ENCODE peak calls at places on chromosomes 4 and X, in nine cellular contexts. One of them, this sample, is unnamed.

GRCh38 chrX:119887721-119888425 is 7.8 kb upstream of the AKAP14 start:
- DNase-seq in aorta: peak
- DNase-seq in KBM-7: peak
- DNase-seq in neural progenitor cell: peak
- DNase-seq in nucleus accumbens: no peak
- DNase-seq in Calu3: peak
- DNase-seq in NAMALWA: peak
- DNase-seq in LoVo: peak
- DNase-seq in AG08395: peak
- DNase-seq in this sample: peak

GRCh38 chr4:173005912-173006633 is 162.5 kb upstream of the GALNT7 start:
- DNase-seq in aorta: no peak
- DNase-seq in KBM-7: no peak
- DNase-seq in neural progenitor cell: no peak
- DNase-seq in nucleus accumbens: no peak
- DNase-seq in Calu3: no peak
- DNase-seq in NAMALWA: no peak
- DNase-seq in LoVo: no peak
- DNase-seq in AG08395: no peak
- DNase-seq in this sample: no peak

GRCh38 chr4:151745727-151746231 is 15.0 kb downstream of the GATB start:
- DNase-seq in aorta: no peak
- DNase-seq in KBM-7: no peak
- DNase-seq in neural progenitor cell: no peak
- DNase-seq in nucleus accumbens: no peak
- DNase-seq in Calu3: no peak
- DNase-seq in NAMALWA: no peak
- DNase-seq in LoVo: no peak
- DNase-seq in AG08395: peak
- DNase-seq in this sample: no peak

GRCh38 chr4:2796261-2797187 is 3.6 kb downstream of the SH3BP2 start:
- DNase-seq in aorta: peak
- DNase-seq in KBM-7: no peak
- DNase-seq in neural progenitor cell: peak
- DNase-seq in nucleus accumbens: no peak
- DNase-seq in Calu3: peak
- DNase-seq in NAMALWA: no peak
- DNase-seq in LoVo: peak
- DNase-seq in AG08395: peak
- DNase-seq in this sample: peak

GRCh38 chrX:102154900-102155805 is 624 bp downstream of the BEX5 start:
- DNase-seq in aorta: peak
- DNase-seq in KBM-7: peak
- DNase-seq in neural progenitor cell: peak
- DNase-seq in nucleus accumbens: no peak
- DNase-seq in Calu3: peak
- DNase-seq in NAMALWA: no peak
- DNase-seq in LoVo: no peak
- DNase-seq in AG08395: no peak
- DNase-seq in this sample: peak

GRCh38 chrX:69137371-69137881 is 27.8 kb downstream of the PJA1 start:
- DNase-seq in aorta: peak
- DNase-seq in KBM-7: no peak
- DNase-seq in neural progenitor cell: peak
- DNase-seq in nucleus accumbens: no peak
- DNase-seq in Calu3: no peak
- DNase-seq in NAMALWA: no peak
- DNase-seq in LoVo: no peak
- DNase-seq in AG08395: peak
- DNase-seq in this sample: peak

GRCh38 chr4:110636231-110636676 is 13.4 kb upstream of the PITX2 start:
- DNase-seq in aorta: no peak
- DNase-seq in KBM-7: no peak
- DNase-seq in neural progenitor cell: peak
- DNase-seq in nucleus accumbens: no peak
- DNase-seq in Calu3: no peak
- DNase-seq in NAMALWA: no peak
- DNase-seq in LoVo: peak
- DNase-seq in AG08395: no peak
- DNase-seq in this sample: no peak

GRCh38 chr4:145956288-145956890 is 17.8 kb upstream of the ZNF827 start:
- DNase-seq in aorta: no peak
- DNase-seq in KBM-7: peak
- DNase-seq in neural progenitor cell: peak
- DNase-seq in nucleus accumbens: no peak
- DNase-seq in Calu3: peak
- DNase-seq in NAMALWA: peak
- DNase-seq in LoVo: peak
- DNase-seq in AG08395: peak
- DNase-seq in this sample: no peak

GRCh38 chrX:41514179-41514578 is 67.0 kb downstream of the NYX start:
- DNase-seq in aorta: no peak
- DNase-seq in KBM-7: no peak
- DNase-seq in neural progenitor cell: no peak
- DNase-seq in nucleus accumbens: no peak
- DNase-seq in Calu3: no peak
- DNase-seq in NAMALWA: no peak
- DNase-seq in LoVo: no peak
- DNase-seq in AG08395: no peak
- DNase-seq in this sample: no peak

GRCh38 chr4:140152015-140152703 is 1.8 kb downstream of the MAML3 start:
- DNase-seq in aorta: peak
- DNase-seq in KBM-7: no peak
- DNase-seq in neural progenitor cell: peak
- DNase-seq in nucleus accumbens: peak
- DNase-seq in Calu3: peak
- DNase-seq in NAMALWA: peak
- DNase-seq in LoVo: peak
- DNase-seq in AG08395: peak
- DNase-seq in this sample: peak

GRCh38 chr4:165308606-165309005 is 18.9 kb upstream of the MSMO1 start:
- DNase-seq in aorta: no peak
- DNase-seq in KBM-7: no peak
- DNase-seq in neural progenitor cell: no peak
- DNase-seq in nucleus accumbens: no peak
- DNase-seq in Calu3: no peak
- DNase-seq in NAMALWA: no peak
- DNase-seq in LoVo: no peak
- DNase-seq in AG08395: peak
- DNase-seq in this sample: no peak

GRCh38 chr4:88196523-88197185 is 38.2 kb upstream of the ABCG2 start:
- DNase-seq in aorta: no peak
- DNase-seq in KBM-7: no peak
- DNase-seq in neural progenitor cell: no peak
- DNase-seq in nucleus accumbens: no peak
- DNase-seq in Calu3: no peak
- DNase-seq in NAMALWA: no peak
- DNase-seq in LoVo: no peak
- DNase-seq in AG08395: no peak
- DNase-seq in this sample: no peak

GRCh38 chrX:125289920-125290319 is 29.8 kb upstream of the TEX13C start:
- DNase-seq in aorta: no peak
- DNase-seq in KBM-7: no peak
- DNase-seq in neural progenitor cell: no peak
- DNase-seq in nucleus accumbens: no peak
- DNase-seq in Calu3: no peak
- DNase-seq in NAMALWA: no peak
- DNase-seq in LoVo: no peak
- DNase-seq in AG08395: no peak
- DNase-seq in this sample: no peak

GRCh38 chrX:13498220-13498619 is 71.2 kb upstream of the EGFL6 start:
- DNase-seq in aorta: no peak
- DNase-seq in KBM-7: no peak
- DNase-seq in neural progenitor cell: no peak
- DNase-seq in nucleus accumbens: no peak
- DNase-seq in Calu3: no peak
- DNase-seq in NAMALWA: no peak
- DNase-seq in LoVo: no peak
- DNase-seq in AG08395: no peak
- DNase-seq in this sample: no peak

GRCh38 chrX:105564536-105564935 is 257.8 kb upstream of the NRK start:
- DNase-seq in aorta: no peak
- DNase-seq in KBM-7: no peak
- DNase-seq in neural progenitor cell: no peak
- DNase-seq in nucleus accumbens: no peak
- DNase-seq in Calu3: no peak
- DNase-seq in NAMALWA: no peak
- DNase-seq in LoVo: no peak
- DNase-seq in AG08395: peak
- DNase-seq in this sample: no peak

GRCh38 chr4:175590205-175590604 is 221.9 kb downstream of the GPM6A start:
- DNase-seq in aorta: no peak
- DNase-seq in KBM-7: no peak
- DNase-seq in neural progenitor cell: no peak
- DNase-seq in nucleus accumbens: no peak
- DNase-seq in Calu3: no peak
- DNase-seq in NAMALWA: no peak
- DNase-seq in LoVo: no peak
- DNase-seq in AG08395: no peak
- DNase-seq in this sample: no peak

GRCh38 chrX:13360146-13360545 is 40.3 kb upstream of the ATXN3L start:
- DNase-seq in aorta: no peak
- DNase-seq in KBM-7: no peak
- DNase-seq in neural progenitor cell: no peak
- DNase-seq in nucleus accumbens: no peak
- DNase-seq in Calu3: no peak
- DNase-seq in NAMALWA: peak
- DNase-seq in LoVo: no peak
- DNase-seq in AG08395: no peak
- DNase-seq in this sample: no peak

GRCh38 chrX:141989134-141989533 is 85.4 kb downstream of the MAGEC1 start:
- DNase-seq in aorta: no peak
- DNase-seq in KBM-7: no peak
- DNase-seq in neural progenitor cell: no peak
- DNase-seq in nucleus accumbens: no peak
- DNase-seq in Calu3: no peak
- DNase-seq in NAMALWA: no peak
- DNase-seq in LoVo: no peak
- DNase-seq in AG08395: no peak
- DNase-seq in this sample: no peak

GRCh38 chr4:185774076-185774731 is 37.8 kb downstream of the SORBS2 start:
- DNase-seq in aorta: no peak
- DNase-seq in KBM-7: no peak
- DNase-seq in neural progenitor cell: no peak
- DNase-seq in nucleus accumbens: no peak
- DNase-seq in Calu3: no peak
- DNase-seq in NAMALWA: no peak
- DNase-seq in LoVo: no peak
- DNase-seq in AG08395: no peak
- DNase-seq in this sample: no peak

GRCh38 chr4:26671111-26671510 is 87.2 kb downstream of the TBC1D19 start:
- DNase-seq in aorta: no peak
- DNase-seq in KBM-7: no peak
- DNase-seq in neural progenitor cell: no peak
- DNase-seq in nucleus accumbens: no peak
- DNase-seq in Calu3: no peak
- DNase-seq in NAMALWA: no peak
- DNase-seq in LoVo: no peak
- DNase-seq in AG08395: no peak
- DNase-seq in this sample: no peak

GRCh38 chr4:82401600-82401999 is 27.8 kb upstream of the HNRNPD start:
- DNase-seq in aorta: no peak
- DNase-seq in KBM-7: no peak
- DNase-seq in neural progenitor cell: no peak
- DNase-seq in nucleus accumbens: no peak
- DNase-seq in Calu3: no peak
- DNase-seq in NAMALWA: no peak
- DNase-seq in LoVo: no peak
- DNase-seq in AG08395: no peak
- DNase-seq in this sample: no peak

GRCh38 chr4:8913121-8913857 is 41.6 kb upstream of the HMX1 start:
- DNase-seq in aorta: peak
- DNase-seq in KBM-7: no peak
- DNase-seq in neural progenitor cell: no peak
- DNase-seq in nucleus accumbens: no peak
- DNase-seq in Calu3: no peak
- DNase-seq in NAMALWA: no peak
- DNase-seq in LoVo: no peak
- DNase-seq in AG08395: no peak
- DNase-seq in this sample: no peak

GRCh38 chrX:11435568-11435967 is 142.4 kb downstream of the AMELX start:
- DNase-seq in aorta: no peak
- DNase-seq in KBM-7: no peak
- DNase-seq in neural progenitor cell: no peak
- DNase-seq in nucleus accumbens: no peak
- DNase-seq in Calu3: no peak
- DNase-seq in NAMALWA: no peak
- DNase-seq in LoVo: no peak
- DNase-seq in AG08395: peak
- DNase-seq in this sample: no peak

GRCh38 chr4:106358899-106359298 is 9.7 kb downstream of the GIMD1 start:
- DNase-seq in aorta: no peak
- DNase-seq in KBM-7: peak
- DNase-seq in neural progenitor cell: no peak
- DNase-seq in nucleus accumbens: no peak
- DNase-seq in Calu3: no peak
- DNase-seq in NAMALWA: no peak
- DNase-seq in LoVo: no peak
- DNase-seq in AG08395: peak
- DNase-seq in this sample: no peak

GRCh38 chr4:31366041-31366440 is 645.9 kb downstream of the PCDH7 start:
- DNase-seq in aorta: no peak
- DNase-seq in KBM-7: no peak
- DNase-seq in neural progenitor cell: no peak
- DNase-seq in nucleus accumbens: no peak
- DNase-seq in Calu3: no peak
- DNase-seq in NAMALWA: no peak
- DNase-seq in LoVo: no peak
- DNase-seq in AG08395: peak
- DNase-seq in this sample: no peak

This sample was measured in kidney.